ENCODE peak calls at places on chromosomes 5 and 9, in seven cellular contexts. M is stomach; C is heart left ventricle; O is uterus; K is breast epithelium; N is cardiac muscle cell; F is CD8-positive, alpha-beta T cell. Z is an unnamed sample.

GRCh38 chr5:127839496-127840197 is 136.5 kb downstream of the CCDC192 start:
- DNase-seq in M (no peak), C (no peak), O (no peak), K (no peak), N (peak; percentile 63), F (no peak), Z (no peak)

GRCh38 chr5:179908528-179908927 is 831 bp upstream of the TBC1D9B start:
- DNase-seq in M (no peak), C (no peak), O (no peak), K (no peak), N (no peak), F (no peak), Z (no peak)

GRCh38 chr5:141874262-141874964 is 3.8 kb downstream of the PCDH1 start:
- DNase-seq in M (peak; percentile 72), C (no peak), O (no peak), K (no peak), N (no peak), F (no peak), Z (no peak)

GRCh38 chr9:130824616-130825015 is 10.4 kb upstream of the ABL1 start:
- DNase-seq in M (no peak), C (no peak), O (no peak), K (no peak), N (no peak), F (no peak), Z (no peak)

GRCh38 chr5:11013793-11014192 is 252.8 kb upstream of the DAP start:
- DNase-seq in M (no peak), C (peak; percentile 65), O (no peak), K (no peak), N (no peak), F (no peak), Z (no peak)

GRCh38 chr9:92517046-92517445 is 18.7 kb downstream of the ECM2 start:
- DNase-seq in M (no peak), C (no peak), O (no peak), K (no peak), N (no peak), F (no peak), Z (no peak)

GRCh38 chr5:52999357-52999949 is 10.3 kb downstream of the ITGA2 start:
- DNase-seq in M (no peak), C (no peak), O (no peak), K (no peak), N (no peak), F (no peak), Z (no peak)

GRCh38 chr9:112601646-112602045 is 115.0 kb downstream of the KIAA1958 start:
- DNase-seq in M (no peak), C (no peak), O (no peak), K (no peak), N (peak; percentile 4), F (no peak), Z (no peak)

GRCh38 chr5:134567651-134568338 is 42.3 kb downstream of the JADE2 start:
- DNase-seq in M (no peak), C (peak; percentile 54), O (peak; percentile 54), K (no peak), N (peak; percentile 57), F (no peak), Z (no peak)

GRCh38 chr9:37747271-37747753 is 6.3 kb upstream of the TRMT10B start:
- DNase-seq in M (peak; percentile 67), C (peak; percentile 49), O (peak; percentile 34), K (peak; percentile 40), N (peak; percentile 76), F (peak; percentile 52), Z (no peak)

GRCh38 chr5:5665225-5666075 is 243.0 kb downstream of the ICE1 start:
- DNase-seq in M (no peak), C (no peak), O (no peak), K (no peak), N (peak; percentile 16), F (no peak), Z (no peak)

GRCh38 chr5:167245871-167246270 is 1045.6 kb upstream of the WWC1 start:
- DNase-seq in M (no peak), C (no peak), O (no peak), K (no peak), N (no peak), F (no peak), Z (no peak)

GRCh38 chr5:154312571-154312970 is 122.0 kb downstream of the GALNT10 start:
- DNase-seq in M (no peak), C (no peak), O (no peak), K (no peak), N (no peak), F (no peak), Z (no peak)

GRCh38 chr5:157342822-157343402 is 77.0 kb downstream of the CYFIP2 start:
- DNase-seq in M (peak; percentile 31), C (no peak), O (no peak), K (no peak), N (peak; percentile 35), F (peak; percentile 32), Z (no peak)

GRCh38 chr5:108398964-108399363 is 17.1 kb upstream of the FBXL17 start:
- DNase-seq in M (no peak), C (no peak), O (no peak), K (no peak), N (no peak), F (no peak), Z (no peak)

GRCh38 chr9:20579544-20580309 is 42.6 kb downstream of the MLLT3 start:
- DNase-seq in M (no peak), C (no peak), O (no peak), K (no peak), N (no peak), F (no peak), Z (no peak)

GRCh38 chr5:171795381-171795780 is 9.8 kb downstream of the SMIM23 start:
- DNase-seq in M (no peak), C (no peak), O (no peak), K (peak; percentile 67), N (no peak), F (no peak), Z (no peak)

GRCh38 chr5:169218862-169219261 is 82.1 kb downstream of the SLIT3 start:
- DNase-seq in M (no peak), C (no peak), O (no peak), K (no peak), N (no peak), F (no peak), Z (no peak)

GRCh38 chr5:30638899-30639298 is 554.6 kb upstream of the CDH6 start:
- DNase-seq in M (no peak), C (no peak), O (no peak), K (no peak), N (no peak), F (no peak), Z (no peak)

GRCh38 chr5:171920765-171921391 is 85.6 kb downstream of the FBXW11 start:
- DNase-seq in M (no peak), C (no peak), O (no peak), K (no peak), N (no peak), F (no peak), Z (no peak)

GRCh38 chr9:125541840-125542243 is 165.2 kb downstream of the MAPKAP1 start:
- DNase-seq in M (no peak), C (peak; percentile 57), O (no peak), K (no peak), N (peak; percentile 27), F (no peak), Z (no peak)

GRCh38 chr9:87714819-87715218 is 11.1 kb upstream of the CTSL start:
- DNase-seq in M (peak; percentile 68), C (peak; percentile 61), O (peak; percentile 50), K (no peak), N (peak; percentile 95), F (no peak), Z (no peak)

GRCh38 chr5:161286066-161286655 is 260.4 kb downstream of the GABRB2 start:
- DNase-seq in M (no peak), C (no peak), O (no peak), K (no peak), N (no peak), F (no peak), Z (no peak)

GRCh38 chr9:78030553-78031270 is 899 bp downstream of the GNAQ start:
- DNase-seq in M (peak; percentile 55), C (peak; percentile 64), O (peak; percentile 52), K (peak; percentile 35), N (peak; percentile 51), F (peak; percentile 58), Z (no peak)

GRCh38 chr5:71817891-71818290 is 98.8 kb downstream of the CARTPT start:
- DNase-seq in M (no peak), C (no peak), O (no peak), K (no peak), N (no peak), F (no peak), Z (no peak)

GRCh38 chr5:180424094-180424493 is 70.1 kb upstream of the CNOT6 start:
- DNase-seq in M (no peak), C (no peak), O (no peak), K (no peak), N (peak; percentile 8), F (no peak), Z (no peak)

GRCh38 chr5:86971034-86971511 is 296.6 kb upstream of the RASA1 start:
- DNase-seq in M (no peak), C (no peak), O (no peak), K (no peak), N (peak; percentile 64), F (no peak), Z (no peak)
- TF ChIP-seq CTCF in M (no peak), C (no peak), O (no peak), K (no peak), N (peak; percentile 33), F (peak; percentile 21), Z (peak; percentile 51)

GRCh38 chr5:3350781-3351180 is 244.9 kb upstream of the IRX1 start:
- DNase-seq in M (peak; percentile 10), C (no peak), O (no peak), K (no peak), N (no peak), F (no peak), Z (no peak)
- H3K9me3 ChIP-seq in M (peaks cover 8% of the 10 kb centered on the region), C (no peaks in the 10 kb centered on the region), O (no peaks in the 10 kb centered on the region), K (no peaks in the 10 kb centered on the region), N (no peaks in the 10 kb centered on the region), F (no peaks in the 10 kb centered on the region), Z (no peaks in the 10 kb centered on the region)

GRCh38 chr5:1107167-1108007 is 4.5 kb downstream of the SLC12A7 start:
- DNase-seq in M (no peak), C (no peak), O (no peak), K (no peak), N (no peak), F (no peak), Z (no peak)
- H3K27ac ChIP-seq in M (peak overlapping the region; percentile 97), C (peak overlapping the region; percentile 41), O (no peak overlapping the region), K (peak overlapping the region; percentile 32), N (no peak overlapping the region), F (peak overlapping the region; percentile 82), Z (no peak overlapping the region)

GRCh38 chr9:123362856-123363255 is 6.9 kb downstream of the CRB2 start:
- DNase-seq in M (no peak), C (no peak), O (no peak), K (no peak), N (no peak), F (no peak), Z (no peak)

GRCh38 chr9:123365881-123366528 is 10.0 kb downstream of the CRB2 start:
- DNase-seq in M (no peak), C (no peak), O (no peak), K (no peak), N (no peak), F (no peak), Z (no peak)

GRCh38 chr9:123364241-123364824 is 8.3 kb downstream of the CRB2 start:
- DNase-seq in M (no peak), C (no peak), O (peak; percentile 87), K (no peak), N (peak; percentile 88), F (no peak), Z (no peak)

GRCh38 chr9:123368023-123368422 is 12.0 kb downstream of the CRB2 start:
- DNase-seq in M (no peak), C (no peak), O (no peak), K (no peak), N (no peak), F (no peak), Z (no peak)

GRCh38 chr9:123365287-123365880 is 9.4 kb downstream of the CRB2 start:
- DNase-seq in M (no peak), C (no peak), O (no peak), K (no peak), N (no peak), F (no peak), Z (no peak)
- TF ChIP-seq CTCF in M (no peak), C (no peak), O (no peak), K (no peak), N (peak; percentile 33), F (no peak), Z (no peak)

Z was measured in keratinocyte.